ENCODE peak calls at places on chromosomes 5 and 9, in seven cellular contexts. J is SK-N-SH, K is GM12891, O is K562, P is GM12878, B is HepG2, I is H1. C is an unnamed sample.

GRCh38 chr9:32427111-32427873 is 42.8 kb downstream of the ACO1 start:
- DNase-seq in J (no peak), K (no peak), O (peak; percentile 6), I (no peak), B (peak; percentile 48), P (no peak), C (no peak)

GRCh38 chr5:115594343-115595047 is 7.8 kb downstream of the TICAM2 start:
- DNase-seq in O (no peak), K (no peak), P (no peak), J (no peak), B (no peak), I (no peak), C (no peak)

GRCh38 chr5:128534729-128535128 is 3.3 kb downstream of the FBN2 start:
- DNase-seq in J (no peak), P (no peak), I (no peak), K (no peak), B (no peak), O (no peak), C (no peak)

GRCh38 chr9:8188720-8189407 is 389.3 kb upstream of the DMAC1 start:
- DNase-seq in O (no peak), J (peak; percentile 46), I (no peak), K (no peak), B (no peak), P (no peak), C (no peak)

GRCh38 chr9:116156621-116157314 is 3.2 kb downstream of the PAPPA start:
- DNase-seq in I (peak; percentile 67), J (peak; percentile 44), O (peak; percentile 29), B (no peak), K (no peak), P (no peak), C (no peak)

GRCh38 chr5:78605611-78606010 is 43.0 kb downstream of the LHFPL2 start:
- DNase-seq in P (no peak), I (no peak), B (no peak), O (no peak), J (no peak), K (no peak), C (no peak)

GRCh38 chr9:127931092-127931881 is 710 bp upstream of the PIP5KL1 start:
- DNase-seq in O (peak; percentile 72), B (peak; percentile 50), J (peak; percentile 72), K (no peak), I (peak; percentile 64), P (no peak), C (no peak)

GRCh38 chr5:34756781-34757624 is 82.0 kb upstream of the TTC23L start:
- DNase-seq in B (peak; percentile 83), P (no peak), I (no peak), O (no peak), K (no peak), J (no peak), C (no peak)

GRCh38 chr9:72428329-72428728 is 63.3 kb upstream of the ZFAND5 start:
- DNase-seq in P (no peak), I (no peak), B (no peak), O (no peak), K (no peak), J (no peak), C (no peak)

GRCh38 chr9:128099932-128100491 is 27.5 kb downstream of the PTGES2 start:
- DNase-seq in I (no peak), J (no peak), P (no peak), B (no peak), K (no peak), O (peak; percentile 55), C (no peak)

GRCh38 chr9:21455320-21455719 is 15.1 kb downstream of the IFNA1 start:
- DNase-seq in K (no peak), P (no peak), O (no peak), B (peak; percentile 17), J (peak; percentile 8), I (no peak), C (no peak)

GRCh38 chr5:71769265-71769664 is 50.2 kb downstream of the CARTPT start:
- DNase-seq in J (no peak), I (no peak), P (no peak), O (no peak), B (no peak), K (no peak), C (no peak)

GRCh38 chr5:172173771-172174170 is 14.3 kb downstream of the STK10 start:
- DNase-seq in K (no peak), B (no peak), P (no peak), J (no peak), I (no peak), O (no peak), C (no peak)

GRCh38 chr5:96492654-96493053 is 59.6 kb upstream of the PCSK1 start:
- DNase-seq in K (no peak), O (no peak), I (no peak), J (peak; percentile 9), B (no peak), P (no peak), C (no peak)

GRCh38 chr5:8209500-8209899 is 340.6 kb downstream of the MTRR start:
- DNase-seq in B (no peak), J (no peak), P (no peak), O (no peak), I (no peak), K (no peak), C (no peak)

GRCh38 chr9:135905380-135906282 is 1.7 kb downstream of the CAMSAP1 start:
- DNase-seq in K (no peak), O (peak; percentile 60), J (no peak), I (no peak), P (no peak), B (no peak), C (no peak)

GRCh38 chr5:147882586-147883313 is 4.2 kb downstream of the SCGB3A2 start:
- DNase-seq in O (no peak), J (no peak), K (no peak), B (no peak), P (no peak), I (no peak), C (no peak)

GRCh38 chr5:56313004-56313531 is 79.9 kb upstream of the ANKRD55 start:
- DNase-seq in O (no peak), J (no peak), I (no peak), B (no peak), P (no peak), K (no peak), C (no peak)

GRCh38 chr9:121288874-121289553 is 21.1 kb downstream of the GSN start:
- DNase-seq in P (no peak), I (peak; percentile 67), O (no peak), J (no peak), B (peak; percentile 83), K (no peak), C (no peak)

GRCh38 chr9:135681161-135681560 is 18.1 kb downstream of the LCN9 start:
- DNase-seq in J (no peak), B (no peak), K (no peak), P (no peak), O (no peak), I (no peak), C (no peak)

GRCh38 chr9:35962126-35962906 is 4.4 kb upstream of the OR2S2 start:
- DNase-seq in O (no peak), B (no peak), I (peak; percentile 55), P (no peak), K (no peak), J (peak; percentile 22), C (no peak)

GRCh38 chr9:122143296-122143695 is 16.3 kb downstream of the NDUFA8 start:
- DNase-seq in I (no peak), J (no peak), P (no peak), B (no peak), K (no peak), O (no peak), C (no peak)

GRCh38 chr9:109010676-109011655 is 2.3 kb downstream of the CTNNAL1 start:
- DNase-seq in J (no peak), B (peak; percentile 60), P (no peak), I (no peak), O (peak; percentile 77), K (no peak), C (peak; percentile 15)

GRCh38 chr9:110835404-110835803 is 166.8 kb downstream of the MUSK start:
- DNase-seq in P (no peak), B (peak; percentile 3), K (no peak), I (no peak), O (no peak), J (no peak), C (no peak)

GRCh38 chr5:129718766-129719165 is 29.1 kb upstream of the MINAR2 start:
- DNase-seq in K (no peak), J (no peak), O (no peak), B (no peak), I (no peak), P (no peak), C (no peak)

GRCh38 chr5:30928966-30929365 is 264.5 kb upstream of the CDH6 start:
- DNase-seq in P (no peak), J (no peak), O (no peak), B (no peak), K (no peak), I (no peak), C (no peak)

GRCh38 chr5:61416410-61416809 is 84.4 kb downstream of the ZSWIM6 start:
- DNase-seq in O (no peak), J (no peak), B (no peak), I (no peak), P (no peak), K (no peak), C (no peak)

GRCh38 chr9:96073531-96074284 is 198.2 kb downstream of the ERCC6L2 start:
- DNase-seq in J (no peak), P (no peak), O (no peak), K (no peak), I (no peak), B (no peak), C (no peak)
- TF ChIP-seq POLR2AphosphoS5 in J (no peak), P (no peak), O (no peak), K (no peak), I (no peak), B (no peak), C (no peak)

GRCh38 chr5:163310992-163311391 is 126.4 kb upstream of the CCNG1 start:
- DNase-seq in J (no peak), P (no peak), K (no peak), O (no peak), B (no peak), I (no peak), C (no peak)
- TF ChIP-seq TAF1 in J (no peak), P (no peak), K (no peak), O (no peak), B (no peak), I (no peak), C (no peak)

DNA sequence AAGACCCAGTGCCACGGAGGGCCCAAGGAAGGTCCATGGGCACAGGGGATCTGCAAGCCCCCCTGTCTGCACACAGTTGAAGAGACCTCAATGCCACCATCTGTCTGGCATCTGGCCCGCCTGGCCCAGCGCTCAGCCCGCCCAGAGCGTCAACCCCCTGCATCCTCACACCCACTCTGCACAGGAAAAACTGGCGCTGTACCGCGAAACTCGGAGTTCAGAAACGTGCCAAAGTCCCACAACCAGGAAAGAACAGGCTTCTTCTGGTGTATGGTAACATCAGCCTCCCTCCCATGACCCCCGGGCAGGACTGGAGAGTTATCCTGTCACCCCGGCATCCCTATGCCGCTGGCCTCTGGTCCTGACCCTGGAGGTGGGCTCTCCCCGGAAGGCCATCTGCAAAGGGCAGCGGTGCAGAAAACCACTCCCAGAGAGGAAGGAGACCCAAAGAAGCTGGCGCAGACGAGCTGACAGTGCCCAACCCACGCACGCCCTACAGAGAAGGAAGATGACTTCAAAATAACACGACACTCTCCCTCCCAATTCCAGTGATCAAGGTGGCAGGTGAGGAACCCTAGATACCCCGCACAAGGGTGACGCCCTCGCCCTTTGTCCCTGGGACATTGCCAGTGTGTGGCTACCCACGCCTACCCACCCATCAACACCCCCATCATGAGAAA is 18.9 kb downstream of the VAV2 start:
- DNase-seq in I (no peak), P (no peak), J (no peak), B (no peak), K (no peak), O (no peak), C (no peak)
- TF ChIP-seq POLR2AphosphoS5 in I (no peak), P (no peak), J (no peak), B (no peak), K (no peak), O (no peak), C (no peak)

GRCh38 chr5:76622973-76623596 is at the start of gene F2RL2:
- DNase-seq in B (no peak), O (peak; percentile 56), P (no peak), I (no peak), K (no peak), J (no peak), C (no peak)
- TF ChIP-seq TAF1 in B (no peak), O (no peak), P (no peak), I (no peak), K (no peak), J (peak; percentile 54), C (no peak)